ENCODE peak calls at places on chromosomes 13 and 19, in seven cellular contexts. N is psoas muscle, C is A549, V is SJSA1, S is mucosa of descending colon, X is RWPE2, Q is PC-3. R is an unnamed sample.

GRCh38 chr19:58474291-58474996 is 1.7 kb upstream of the ZNF446 start:
- DNase-seq in N (no peak), C (no peak), V (peak; percentile 42), S (no peak), X (no peak), Q (no peak), R (no peak)

GRCh38 chr19:49142866-49143335 is 12.3 kb downstream of the HRC start:
- DNase-seq in N (peak; percentile 93), C (peak; percentile 93), V (peak; percentile 83), S (peak; percentile 91), X (peak; percentile 93), Q (peak; percentile 88), R (peak; percentile 63)

GRCh38 chr19:13781547-13781946 is 7.3 kb downstream of the C19orf53 start:
- DNase-seq in N (peak; percentile 71), C (no peak), V (peak; percentile 79), S (peak; percentile 64), X (no peak), Q (peak; percentile 67), R (no peak)

GRCh38 chr13:98471895-98472294 is 105.0 kb downstream of the STK24 start:
- DNase-seq in N (no peak), C (no peak), V (peak; percentile 50), S (no peak), X (no peak), Q (no peak), R (no peak)

GRCh38 chr19:12840091-12841079 is 2.1 kb downstream of the MAST1 start:
- DNase-seq in N (peak; percentile 73), C (peak; percentile 80), V (peak; percentile 28), S (peak; percentile 83), X (peak; percentile 94), Q (peak; percentile 93), R (peak; percentile 78)

GRCh38 chr13:36806102-36806501 is 12.9 kb upstream of the RFXAP start:
- DNase-seq in N (no peak), C (no peak), V (no peak), S (no peak), X (no peak), Q (no peak), R (no peak)

GRCh38 chr13:98184796-98185195 is 7.7 kb upstream of the RNF113B start:
- DNase-seq in N (no peak), C (no peak), V (no peak), S (no peak), X (no peak), Q (no peak), R (no peak)

GRCh38 chr13:98474292-98474691 is 102.6 kb downstream of the STK24 start:
- DNase-seq in N (no peak), C (no peak), V (no peak), S (no peak), X (no peak), Q (no peak), R (no peak)

GRCh38 chr13:23651887-23652286 is 81.7 kb downstream of the TNFRSF19 start:
- DNase-seq in N (no peak), C (no peak), V (no peak), S (no peak), X (no peak), Q (no peak), R (no peak)

GRCh38 chr19:4406626-4407025 is 4.2 kb downstream of the CHAF1A start:
- DNase-seq in N (no peak), C (no peak), V (no peak), S (no peak), X (no peak), Q (no peak), R (no peak)

GRCh38 chr13:95168191-95168590 is 133.1 kb downstream of the ABCC4 start:
- DNase-seq in N (no peak), C (no peak), V (no peak), S (no peak), X (no peak), Q (no peak), R (no peak)

GRCh38 chr19:51807111-51807701 is 12.2 kb downstream of the FPR3 start:
- DNase-seq in N (no peak), C (no peak), V (no peak), S (peak; percentile 25), X (no peak), Q (peak; percentile 89), R (no peak)

GRCh38 chr19:16384688-16385087 is 60.1 kb downstream of the KLF2 start:
- DNase-seq in N (peak; percentile 75), C (no peak), V (no peak), S (no peak), X (no peak), Q (no peak), R (no peak)

GRCh38 chr13:27273658-27274425 is 3.2 kb downstream of the RASL11A start:
- DNase-seq in N (no peak), C (no peak), V (no peak), S (no peak), X (no peak), Q (no peak), R (no peak)

GRCh38 chr13:107866666-107867623 is 348.4 kb downstream of the LIG4 start:
- DNase-seq in N (no peak), C (no peak), V (peak; percentile 40), S (no peak), X (no peak), Q (peak; percentile 46), R (no peak)

GRCh38 chr13:98570929-98571372 is 6.0 kb downstream of the STK24 start:
- DNase-seq in N (no peak), C (no peak), V (peak; percentile 61), S (peak; percentile 61), X (peak; percentile 79), Q (peak; percentile 89), R (peak; percentile 79)

GRCh38 chr19:19752760-19753403 is 20.0 kb upstream of the ZNF14 start:
- DNase-seq in N (no peak), C (no peak), V (no peak), S (no peak), X (no peak), Q (no peak), R (no peak)

GRCh38 chr19:19751846-19752245 is 18.9 kb upstream of the ZNF14 start:
- DNase-seq in N (no peak), C (no peak), V (no peak), S (no peak), X (no peak), Q (no peak), R (no peak)

GRCh38 chr19:19750131-19750841 is 17.4 kb upstream of the ZNF14 start:
- DNase-seq in N (no peak), C (no peak), V (no peak), S (no peak), X (no peak), Q (no peak), R (no peak)

GRCh38 chr19:19749332-19750130 is 16.6 kb upstream of the ZNF14 start:
- DNase-seq in N (no peak), C (no peak), V (no peak), S (no peak), X (no peak), Q (no peak), R (no peak)

DNA sequence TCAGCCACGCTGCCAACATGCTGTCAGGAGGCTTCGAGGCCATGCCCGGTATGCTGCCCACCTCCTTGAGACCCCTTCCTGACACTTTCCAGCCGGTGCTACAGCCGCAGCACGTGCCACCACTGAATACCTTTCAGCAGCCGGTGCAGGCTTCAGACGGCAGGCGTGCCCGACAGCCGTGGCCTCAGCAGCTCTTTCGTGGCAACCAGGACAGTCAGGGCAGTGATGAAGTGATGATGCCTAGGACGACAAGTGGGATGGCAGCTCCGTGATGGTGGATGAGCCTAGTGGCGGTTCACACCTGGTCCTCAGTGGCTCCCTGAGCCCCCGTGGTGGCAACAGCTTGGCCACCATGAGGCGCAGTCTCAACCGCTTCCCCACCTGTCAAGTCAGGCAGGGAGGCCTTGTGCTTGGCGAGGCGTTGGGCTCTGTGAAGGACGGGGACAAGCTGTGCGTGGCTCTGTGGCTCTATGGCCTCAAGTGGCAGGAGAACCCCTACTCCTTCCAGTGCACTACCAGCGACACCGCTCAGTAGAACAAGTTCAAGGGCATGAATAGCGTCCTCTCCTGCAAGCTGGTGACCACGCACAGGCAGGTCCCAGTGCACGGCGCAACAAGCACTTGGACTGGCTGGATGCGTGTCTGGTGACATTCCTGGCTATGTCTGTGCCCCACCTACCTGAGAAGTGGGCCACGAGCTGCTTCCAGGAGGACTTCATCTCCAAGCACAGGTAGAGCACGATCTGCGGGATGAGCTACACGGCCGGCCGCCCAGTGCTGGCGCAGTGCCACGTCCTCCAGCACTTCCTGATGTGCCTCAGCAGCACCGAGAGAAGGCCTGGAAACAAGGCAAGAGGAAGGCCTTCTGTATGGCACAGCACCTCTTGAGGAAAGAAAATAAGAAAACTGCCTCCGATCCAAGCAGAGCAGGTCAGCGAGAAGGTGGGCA is 18.2 kb upstream of the ZNF14 start:
- DNase-seq in N (no peak), C (no peak), V (no peak), S (no peak), X (no peak), Q (no peak), R (no peak)
- H3K9me3 ChIP-seq in N (no peaks in the 10 kb centered on the region), C (no peaks in the 10 kb centered on the region), V (peaks cover 14% of the 10 kb centered on the region), S (peaks cover 5% of the 10 kb centered on the region), X (no peaks in the 10 kb centered on the region), Q (peaks cover 4% of the 10 kb centered on the region), R (no peaks in the 10 kb centered on the region)

GRCh38 chr13:32203736-32204135 is 111.4 kb downstream of the ZAR1L start:
- DNase-seq in N (no peak), C (no peak), V (no peak), S (no peak), X (no peak), Q (no peak), R (no peak)

GRCh38 chr13:32206097-32206740 is 108.9 kb downstream of the ZAR1L start:
- DNase-seq in N (no peak), C (no peak), V (no peak), S (no peak), X (no peak), Q (peak; percentile 14), R (no peak)

GRCh38 chr13:32202268-32202667 is 112.9 kb downstream of the ZAR1L start:
- DNase-seq in N (no peak), C (no peak), V (no peak), S (no peak), X (no peak), Q (no peak), R (no peak)

GRCh38 chr13:32208860-32209259 is 106.3 kb downstream of the ZAR1L start:
- DNase-seq in N (peak; percentile 43), C (no peak), V (no peak), S (no peak), X (no peak), Q (no peak), R (no peak)

GRCh38 chr13:32205426-32206096 is 109.6 kb downstream of the ZAR1L start:
- DNase-seq in N (no peak), C (no peak), V (no peak), S (no peak), X (no peak), Q (no peak), R (no peak)
- H3K4me1 ChIP-seq in N (no peaks in the 10 kb centered on the region), C (no peaks in the 10 kb centered on the region), V (no peaks in the 10 kb centered on the region), S (peaks cover 4% of the 10 kb centered on the region), X (no peaks in the 10 kb centered on the region), Q (no peaks in the 10 kb centered on the region), R (no peaks in the 10 kb centered on the region)

GRCh38 chr13:109666656-109667448 is 119.5 kb downstream of the IRS2 start:
- DNase-seq in N (no peak), C (peak; percentile 29), V (peak; percentile 67), S (no peak), X (no peak), Q (peak; percentile 66), R (no peak)
- H3K9me3 ChIP-seq in N (no peaks in the 10 kb centered on the region), C (no peaks in the 10 kb centered on the region), V (peaks cover 3% of the 10 kb centered on the region), S (no peaks in the 10 kb centered on the region), X (no peaks in the 10 kb centered on the region), Q (no peaks in the 10 kb centered on the region), R (no peaks in the 10 kb centered on the region)

DNA sequence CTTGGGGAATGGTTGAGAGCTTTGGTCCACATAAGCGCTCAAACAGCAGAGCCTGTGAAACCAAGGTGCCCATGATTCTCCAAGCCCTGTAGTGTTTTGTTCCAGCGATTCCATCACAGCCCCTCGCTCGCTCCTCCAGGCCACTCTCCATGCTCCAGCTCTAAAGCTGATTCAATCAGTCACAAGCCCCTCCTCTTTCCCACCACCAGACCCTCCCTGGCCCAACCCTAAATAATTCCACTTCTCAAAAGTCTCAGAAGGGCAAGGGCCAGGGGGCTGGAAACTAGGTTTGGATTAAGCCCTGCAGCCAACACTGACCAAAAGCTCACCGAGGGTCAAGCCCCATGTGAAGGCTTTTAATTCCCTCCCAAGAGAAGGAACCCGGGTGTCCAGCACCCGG is 1.5 kb downstream of the ZNF296 start:
- DNase-seq in N (no peak), C (no peak), V (no peak), S (no peak), X (no peak), Q (no peak), R (no peak)
- H3K4me1 ChIP-seq in N (peaks cover 11% of the 10 kb centered on the region), C (peaks cover 23% of the 10 kb centered on the region), V (peaks cover 8% of the 10 kb centered on the region), S (peaks cover 19% of the 10 kb centered on the region), X (peaks cover 4% of the 10 kb centered on the region), Q (peaks cover 11% of the 10 kb centered on the region), R (peaks cover 13% of the 10 kb centered on the region)

R was measured in Peyer's patch.